ENCODE peak calls at places on chromosomes 2 and 18, in four cellular contexts. C is HCT116, A is Karpas-422, D is GM23248. L is an unnamed sample. For H3K9me2, the result is how much of the 10 kb centered on the place peaks cover.

GRCh38 chr18:8876887-8877286 is 171.5 kb downstream of the MTCL1 start:
- DNase-seq in D (no peak), A (no peak), C (no peak), L (no peak)

GRCh38 chr2:42286268-42286946 is 74.6 kb downstream of the COX7A2L start:
- DNase-seq in D (peak), A (no peak), C (no peak), L (no peak)

GRCh38 chr2:176184749-176185148 is 3.7 kb upstream of the HOXD1 start:
- DNase-seq in A (no peak), C (no peak), D (no peak), L (no peak)

GRCh38 chr18:1784113-1784512 is 787.2 kb downstream of the METTL4 start:
- DNase-seq in C (no peak), A (no peak), D (no peak), L (peak)

GRCh38 chr2:12416600-12416999 is 300.1 kb upstream of the TRIB2 start:
- DNase-seq in C (no peak), A (peak), D (peak), L (peak)

GRCh38 chr2:1804865-1805264 is 60.5 kb upstream of the PXDN start:
- DNase-seq in A (no peak), D (no peak), C (no peak), L (no peak)

GRCh38 chr2:147224070-147224469 is 620.8 kb upstream of the ACVR2A start:
- DNase-seq in C (no peak), A (no peak), D (peak), L (peak)

GRCh38 chr2:33409417-33409955 is 67.0 kb upstream of the RASGRP3 start:
- DNase-seq in D (no peak), C (no peak), A (no peak), L (no peak)

DNA sequence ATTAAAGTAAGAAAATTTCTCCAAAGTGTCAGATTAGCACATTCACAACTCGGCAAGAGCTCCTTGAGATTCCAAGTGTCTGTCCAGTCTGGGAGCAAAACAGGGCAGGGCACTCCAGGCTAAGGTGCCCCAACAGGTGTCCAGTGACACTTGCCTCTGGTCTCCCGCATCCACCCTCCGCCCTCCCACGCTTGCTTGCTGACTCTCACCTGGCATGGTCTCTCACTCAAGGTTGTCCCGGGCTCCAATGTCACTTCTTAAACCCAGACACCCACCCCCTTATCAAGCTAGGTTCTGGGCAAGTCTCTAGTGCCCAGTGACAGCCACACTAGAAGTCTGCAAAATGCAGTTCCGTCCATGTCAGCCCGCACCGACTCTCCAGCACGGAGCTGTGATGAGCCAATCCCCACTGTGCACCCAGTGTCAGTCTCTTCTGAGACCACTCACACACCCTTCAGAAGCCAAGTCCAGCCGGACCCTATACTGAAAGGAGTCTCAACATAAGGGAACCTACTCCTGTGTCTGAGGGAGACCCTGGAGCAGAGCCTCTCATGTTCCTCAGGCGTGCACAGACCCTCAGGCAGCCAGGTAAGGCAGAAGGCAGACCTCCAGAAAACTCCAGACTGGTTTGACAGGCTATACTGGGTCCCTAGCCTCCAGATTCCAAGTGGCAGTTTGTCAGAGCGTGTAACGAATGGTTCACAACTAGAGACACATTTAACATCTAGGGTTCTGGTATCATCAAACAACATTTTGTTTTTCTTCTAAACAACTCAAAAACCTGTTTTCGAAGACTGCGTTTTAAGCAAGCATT is 45.6 kb downstream of the HDLBP start:
- DNase-seq in C (no peak), A (no peak), D (peak), L (no peak)
- H3K4me3 ChIP-seq in C (no peak), A (no peak), D (peak), L (no peak)

DNA sequence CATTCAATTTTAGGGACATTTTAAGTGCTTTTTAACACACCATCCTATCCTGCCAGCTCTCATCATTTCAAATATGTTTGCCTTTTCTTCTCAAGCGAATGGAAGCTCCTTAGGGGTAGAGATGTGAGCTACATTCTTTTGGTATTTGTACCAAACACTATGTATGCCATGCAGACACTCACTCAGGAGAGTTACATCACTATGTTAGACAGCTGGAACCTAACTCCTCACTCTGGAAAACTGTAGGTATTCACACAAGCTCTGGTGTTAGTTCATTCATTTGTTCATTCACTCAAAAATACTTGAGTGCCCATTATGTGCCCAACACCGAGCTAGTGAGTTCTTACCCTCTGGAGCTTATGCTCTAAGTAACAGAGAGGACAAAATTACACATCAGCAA is 26.4 kb upstream of the RNU4ATAC start:
- DNase-seq in D (no peak), A (no peak), C (no peak), L (no peak)
- H3K9me2 ChIP-seq in D (under half), A (under half), C (under half), L (under half)

GRCh38 chr2:215625207-215625606 is 189.3 kb upstream of the FN1 start:
- DNase-seq in D (no peak), A (no peak), C (no peak), L (no peak)

GRCh38 chr2:215624423-215624829 is 188.6 kb upstream of the FN1 start:
- DNase-seq in A (no peak), D (peak), C (no peak), L (peak)

GRCh38 chr2:215626812-215627281 is 191.0 kb upstream of the FN1 start:
- DNase-seq in C (no peak), D (no peak), A (no peak), L (peak)

GRCh38 chr2:215622836-215623235 is 187.0 kb upstream of the FN1 start:
- DNase-seq in D (no peak), C (no peak), A (no peak), L (no peak)

DNA sequence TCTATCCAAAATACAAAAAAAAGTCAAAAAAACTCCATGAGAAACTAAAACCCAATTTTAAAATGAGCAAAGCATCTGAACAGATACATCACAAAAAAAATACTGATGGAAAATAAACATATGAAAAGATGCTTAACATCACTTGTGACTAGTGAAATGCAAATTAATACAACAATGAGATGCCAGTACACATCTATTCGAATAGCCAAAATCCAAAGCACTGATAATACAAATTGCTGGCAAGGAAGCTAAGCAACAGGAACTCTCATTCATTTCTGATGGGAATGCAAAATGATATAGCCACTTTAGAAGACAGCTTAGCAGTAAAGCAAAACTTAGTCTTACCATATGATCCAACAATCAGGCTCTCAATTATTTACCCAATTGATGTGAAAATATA is 190.2 kb upstream of the FN1 start:
- DNase-seq in A (no peak), D (no peak), C (no peak), L (no peak)
- H3K4me3 ChIP-seq in A (no peak), D (no peak), C (no peak), L (peak)

GRCh38 chr2:165197346-165197745 is 6.5 kb downstream of the SCN3A start:
- DNase-seq in C (no peak), D (no peak), A (no peak), L (no peak)
- H3K9me2 ChIP-seq in C (under half), D (under half), A (under half), L (under half)

DNA sequence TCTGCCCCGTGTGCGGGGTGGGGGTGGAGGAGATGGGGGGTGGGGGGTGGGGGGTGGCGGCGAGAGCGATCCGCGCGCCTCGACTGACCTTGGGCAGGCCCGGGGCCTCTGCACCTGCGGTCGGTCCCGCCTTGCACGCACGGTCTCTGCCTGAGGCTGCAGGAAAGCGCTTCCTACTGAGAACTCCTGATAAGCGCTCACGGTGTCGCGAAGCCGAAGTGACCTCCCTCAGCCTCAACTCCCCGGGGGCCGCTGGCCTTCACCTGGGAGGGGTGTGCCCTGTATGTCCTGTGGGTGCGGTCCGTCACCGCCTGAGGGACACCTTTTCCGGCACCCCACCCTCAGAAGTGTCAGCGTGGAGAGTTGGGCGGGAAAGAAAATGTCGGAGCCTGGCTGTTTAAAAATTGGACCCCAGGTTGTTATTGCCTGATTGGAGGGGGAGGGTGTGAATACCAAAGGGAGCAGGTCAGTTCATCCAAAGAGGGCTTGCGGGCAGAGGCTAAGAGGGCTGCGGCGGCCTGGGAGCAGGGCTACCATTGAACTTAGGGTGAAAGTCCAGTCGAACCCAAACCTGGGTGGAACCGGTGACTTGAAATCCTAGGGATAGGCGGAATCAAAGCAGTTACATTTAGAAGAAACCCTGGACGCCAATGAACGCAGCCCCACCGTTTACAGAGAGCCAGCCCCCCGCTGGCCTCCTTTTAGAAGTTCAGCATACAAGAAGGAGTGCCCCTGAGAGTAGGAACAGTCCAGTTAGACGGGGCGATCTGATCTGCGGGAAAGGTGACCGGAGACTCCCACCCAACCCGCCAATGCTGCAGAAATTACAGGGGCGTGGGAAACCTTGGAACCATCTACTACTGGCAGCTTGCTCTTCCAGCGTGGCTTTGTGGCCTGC is 1.2 kb downstream of the MAL start:
- DNase-seq in C (no peak), D (no peak), A (no peak), L (peak)
- H3K4me3 ChIP-seq in C (no peak), D (no peak), A (no peak), L (peak)

GRCh38 chr2:237680702-237681478 is 53.5 kb downstream of the LRRFIP1 start:
- DNase-seq in C (no peak), D (no peak), A (no peak), L (no peak)

GRCh38 chr2:237682901-237683670 is 55.7 kb downstream of the LRRFIP1 start:
- DNase-seq in C (no peak), A (no peak), D (no peak), L (no peak)

GRCh38 chr2:237685408-237685807 is 58.0 kb downstream of the LRRFIP1 start:
- DNase-seq in C (no peak), D (peak), A (no peak), L (peak)

GRCh38 chr2:237677951-237678481 is 50.6 kb downstream of the LRRFIP1 start:
- DNase-seq in D (peak), C (no peak), A (peak), L (no peak)

DNA sequence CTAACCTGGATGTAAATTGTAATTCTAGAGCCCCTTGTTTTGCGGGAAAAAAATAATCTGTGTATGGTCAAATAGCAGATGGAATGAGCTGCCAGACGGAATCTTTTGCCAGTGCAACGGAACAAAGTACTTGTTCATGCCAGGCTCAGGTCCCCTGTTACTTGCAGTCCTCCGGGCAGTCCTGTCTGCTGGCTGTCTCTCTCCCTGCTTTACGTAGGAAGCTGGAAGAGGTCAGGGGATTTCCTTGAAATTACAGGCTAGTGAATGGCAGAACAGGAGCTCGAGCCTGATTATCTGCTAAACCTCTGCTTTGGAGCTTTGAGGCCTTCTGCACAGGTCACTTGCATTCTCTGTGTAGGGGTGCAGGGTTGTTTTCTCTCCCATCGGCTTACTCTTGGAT is 54.8 kb downstream of the LRRFIP1 start:
- DNase-seq in D (no peak), C (no peak), A (no peak), L (no peak)
- H3K9me2 ChIP-seq in D (under half), C (under half), A (under half), L (under half)

GRCh38 chr18:24990548-24991219 is 361.3 kb downstream of the ZNF521 start:
- DNase-seq in A (no peak), C (no peak), D (no peak), L (no peak)

GRCh38 chr18:24987271-24987932 is 364.6 kb downstream of the ZNF521 start:
- DNase-seq in C (no peak), D (peak), A (no peak), L (peak)

GRCh38 chr18:24986611-24987270 is 365.2 kb downstream of the ZNF521 start:
- DNase-seq in D (peak), C (no peak), A (no peak), L (peak)

GRCh38 chr18:24989760-24990547 is 362.0 kb downstream of the ZNF521 start:
- DNase-seq in D (no peak), A (no peak), C (no peak), L (peak)

DNA sequence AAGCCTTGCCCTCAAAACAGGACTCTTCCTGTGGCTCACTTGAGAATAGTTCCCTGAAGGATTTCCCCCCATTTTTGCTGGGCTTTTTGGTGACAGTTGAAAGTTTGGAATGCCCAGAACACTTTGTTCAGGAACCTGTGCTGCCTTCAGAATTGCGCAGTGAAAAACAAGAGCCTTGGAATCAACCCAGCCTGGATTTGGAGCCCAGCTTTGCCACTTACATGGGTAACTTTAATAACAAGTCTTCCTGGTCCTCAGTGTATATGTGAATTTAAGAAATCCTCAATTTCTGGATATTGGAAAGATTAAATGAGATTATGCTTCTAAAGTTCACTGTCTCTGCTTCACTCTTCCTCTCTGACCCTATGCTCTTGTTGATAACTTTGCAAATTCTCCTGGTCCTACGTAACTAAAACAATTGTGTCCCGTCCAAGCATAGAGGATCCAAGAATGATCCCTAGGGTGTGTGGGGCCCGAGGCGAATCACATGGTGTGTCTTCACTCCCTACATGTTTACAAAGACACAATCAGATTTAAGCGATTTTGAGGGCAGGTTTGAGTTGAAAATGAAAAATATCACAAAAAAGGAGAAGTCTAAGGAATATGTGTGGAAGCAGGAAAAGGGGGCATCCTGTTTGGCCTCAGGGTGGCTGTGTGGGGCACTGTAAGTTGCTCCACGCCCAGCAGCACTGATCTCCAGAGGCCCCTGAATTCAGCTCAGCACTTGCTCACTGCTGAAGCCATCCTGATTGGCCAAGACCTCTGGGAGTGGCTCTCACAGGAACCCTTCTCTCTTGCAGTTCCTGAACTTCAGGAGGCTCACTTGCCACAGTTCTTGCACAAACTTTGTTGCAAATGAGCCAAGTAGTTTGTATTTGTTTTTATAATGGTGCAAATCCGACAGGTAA is 363.8 kb downstream of the ZNF521 start:
- DNase-seq in C (no peak), A (no peak), D (peak), L (no peak)
- H3K4me3 ChIP-seq in C (no peak), A (no peak), D (peak), L (no peak)

L was measured in GM23338.